ENCODE peak calls at places on chromosome 13, in eight cellular contexts. H is neural progenitor cell, C is mammary epithelial cell, Z is PC-3, V is GM23248, K is IMR-90, G is PC-9, S is keratinocyte. U is an unnamed sample.
A peak's percentile ranks its signal among the peaks of the same experiment; 100 is the strongest.

GRCh38 chr13:48726711-48727110 is 73.0 kb downstream of the CYSLTR2 start:
- DNase-seq in G (no peak), H (no peak), K (no peak), S (no peak), Z (no peak), C (no peak), V (no peak), U (no peak)

GRCh38 chr13:50916701-50917184 is 7.2 kb downstream of the RNASEH2B start:
- DNase-seq in H (no peak), G (no peak), C (no peak), K (no peak), S (no peak), V (no peak), Z (no peak), U (no peak)

GRCh38 chr13:97165527-97166425 is 56.4 kb upstream of the MBNL2 start:
- DNase-seq in S (no peak), K (no peak), G (no peak), C (no peak), Z (peak; percentile 22), H (no peak), V (no peak), U (peak; percentile 25)

GRCh38 chr13:65856464-65856863 is 1373.7 kb downstream of the PCDH9 start:
- DNase-seq in S (no peak), V (peak; percentile 0), G (no peak), H (no peak), Z (no peak), C (no peak), K (peak; percentile 80), U (peak; percentile 5)

GRCh38 chr13:112839347-112840105 is 129.5 kb upstream of the MCF2L start:
- DNase-seq in S (no peak), Z (no peak), H (no peak), G (no peak), K (peak; percentile 61), V (peak; percentile 87), C (no peak), U (no peak)

GRCh38 chr13:40102854-40103253 is 447.4 kb downstream of the COG6 start:
- DNase-seq in C (peak; percentile 97), K (peak; percentile 65), V (peak; percentile 96), Z (peak; percentile 82), H (no peak), S (peak; percentile 55), G (peak; percentile 13), U (peak; percentile 64)

GRCh38 chr13:38804536-38804935 is 117.7 kb downstream of the FREM2 start:
- DNase-seq in G (no peak), C (peak; percentile 82), V (peak; percentile 30), S (no peak), H (no peak), Z (peak; percentile 23), K (no peak), U (no peak)

GRCh38 chr13:44903596-44903995 is 85.7 kb downstream of the NUFIP1 start:
- DNase-seq in Z (no peak), S (no peak), V (peak; percentile 87), K (peak; percentile 84), G (no peak), H (peak; percentile 56), C (no peak), U (peak; percentile 79)

GRCh38 chr13:35720690-35721554 is 244.4 kb upstream of the MAB21L1 start:
- DNase-seq in K (peak; percentile 46), S (no peak), V (peak; percentile 75), H (peak; percentile 80), Z (peak; percentile 70), G (peak; percentile 46), C (peak; percentile 9), U (peak; percentile 78)

GRCh38 chr13:48492123-48493075 is 40.5 kb downstream of the RCBTB2 start:
- DNase-seq in V (peak; percentile 90), S (no peak), H (no peak), Z (no peak), G (no peak), K (peak; percentile 18), C (peak; percentile 57), U (peak; percentile 27)

GRCh38 chr13:102903659-102904407 is 58.0 kb downstream of the ERCC5 start:
- DNase-seq in S (no peak), C (peak; percentile 29), V (peak; percentile 45), K (peak; percentile 18), G (peak; percentile 9), H (peak; percentile 28), Z (peak; percentile 56), U (no peak)

GRCh38 chr13:75223981-75224742 is 257.8 kb downstream of the TBC1D4 start:
- DNase-seq in H (no peak), S (no peak), Z (peak; percentile 9), K (no peak), G (no peak), V (no peak), C (peak; percentile 25), U (no peak)

GRCh38 chr13:86201477-86201876 is 402.3 kb upstream of the SLITRK6 start:
- DNase-seq in C (no peak), G (no peak), V (no peak), Z (no peak), S (no peak), K (no peak), H (no peak), U (no peak)
- H2AFZ ChIP-seq in C (no peak overlapping the region), G (no peak overlapping the region), V (no peak overlapping the region), Z (no peak overlapping the region), S (no peak overlapping the region), K (no peak overlapping the region), H (no peak overlapping the region), U (no peak overlapping the region)

GRCh38 chr13:33775339-33776108 is 42.4 kb upstream of the RFC3 start:
- DNase-seq in V (no peak), S (no peak), G (no peak), H (peak; percentile 28), C (no peak), Z (no peak), K (no peak), U (no peak)

GRCh38 chr13:33771296-33771695 is 46.7 kb upstream of the RFC3 start:
- DNase-seq in G (no peak), Z (no peak), H (no peak), S (no peak), K (no peak), C (no peak), V (no peak), U (no peak)

DNA sequence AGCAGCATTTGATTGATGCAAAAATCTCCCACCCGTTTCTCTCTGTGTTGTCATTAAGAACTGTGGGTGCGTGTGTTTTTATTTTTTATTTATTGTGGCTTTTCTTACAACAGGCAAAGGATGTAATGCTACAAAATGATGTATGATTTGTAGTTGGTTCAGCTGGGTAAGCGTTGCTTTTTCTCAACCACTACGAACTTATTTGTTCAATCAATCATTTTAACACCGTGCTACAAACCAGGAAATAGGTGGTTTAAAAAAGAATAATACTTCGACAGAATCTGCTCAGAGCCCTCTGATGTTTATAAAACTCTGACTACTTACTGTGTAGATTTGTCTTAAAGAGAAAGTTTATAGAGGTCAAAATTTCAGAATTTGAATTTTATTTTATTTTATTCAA is 41.4 kb upstream of the RFC3 start:
- DNase-seq in C (no peak), Z (no peak), H (no peak), V (no peak), S (no peak), K (no peak), G (no peak), U (no peak)
- H3K4me3 ChIP-seq in C (no peak overlapping the region), Z (no peak overlapping the region), H (no peak overlapping the region), V (no peak overlapping the region), S (no peak overlapping the region), K (no peak overlapping the region), G (no peak overlapping the region), U (no peak overlapping the region)

GRCh38 chr13:29038700-29039099 is 218.6 kb downstream of the MTUS2 start:
- DNase-seq in V (no peak), C (no peak), K (no peak), G (no peak), H (no peak), Z (no peak), S (no peak), U (no peak)
- H2AFZ ChIP-seq in V (no peak overlapping the region), C (no peak overlapping the region), K (no peak overlapping the region), G (no peak overlapping the region), H (no peak overlapping the region), Z (no peak overlapping the region), S (no peak overlapping the region), U (no peak overlapping the region)

GRCh38 chr13:110308377-110309158 is 1.5 kb downstream of the COL4A2 start:
- DNase-seq in V (peak; percentile 73), C (peak; percentile 67), H (peak; percentile 84), K (no peak), G (peak; percentile 29), Z (peak; percentile 53), S (no peak), U (peak; percentile 67)

GRCh38 chr13:110309159-110309476 is 2.0 kb downstream of the COL4A2 start:
- DNase-seq in K (no peak), Z (no peak), S (no peak), H (no peak), G (no peak), C (no peak), V (no peak), U (no peak)

GRCh38 chr13:110306340-110306959 is 507 bp downstream of the COL4A1 start:
- DNase-seq in H (peak; percentile 69), S (no peak), G (no peak), K (no peak), V (peak; percentile 57), C (no peak), Z (no peak), U (peak; percentile 41)

GRCh38 chr13:110306960-110307696 is at the start of the genes COL4A1 and COL4A2:
- DNase-seq in H (peak; percentile 91), Z (peak; percentile 65), C (peak; percentile 75), K (peak; percentile 77), V (peak; percentile 79), S (no peak), G (no peak), U (peak; percentile 83)

GRCh38 chr13:110307697-110308376 is 753 bp downstream of the COL4A2 start:
- DNase-seq in V (peak; percentile 70), G (no peak), K (peak; percentile 59), Z (no peak), H (peak; percentile 59), S (no peak), C (peak; percentile 62), U (peak; percentile 40)
- H3K4me3 ChIP-seq in V (peak overlapping the region; percentile 89), G (no peak overlapping the region), K (peak overlapping the region; percentile 84), Z (peak overlapping the region; percentile 72), H (peak overlapping the region; percentile 94), S (peak overlapping the region; percentile 79), C (peak overlapping the region; percentile 68), U (peak overlapping the region; percentile 88)

DNA sequence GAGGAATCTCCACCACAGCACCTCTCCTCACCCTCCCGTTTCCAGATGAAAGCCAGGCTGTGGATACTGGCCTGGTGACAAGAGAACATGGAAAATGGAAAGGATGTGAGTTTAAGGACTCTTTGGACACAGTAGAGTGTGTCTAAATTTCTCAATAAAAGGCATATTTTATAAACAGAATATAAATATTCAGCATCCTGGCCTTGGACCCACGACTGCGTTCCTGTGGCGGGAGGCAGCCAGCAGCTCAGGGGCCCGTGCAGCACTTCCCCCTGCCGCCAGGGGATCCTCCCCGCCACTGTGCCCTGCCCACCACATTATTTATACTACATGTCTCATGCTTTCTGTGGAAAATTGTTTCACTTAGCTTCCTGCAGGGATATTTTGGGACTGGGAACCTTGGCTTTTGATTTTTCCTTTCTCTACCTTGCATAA is 108.0 kb upstream of the SPATA13 start:
- DNase-seq in S (no peak), Z (no peak), V (peak; percentile 44), G (no peak), K (peak; percentile 30), H (no peak), C (no peak), U (no peak)
- H2AFZ ChIP-seq in S (no peak overlapping the region), Z (no peak overlapping the region), V (no peak overlapping the region), G (no peak overlapping the region), K (no peak overlapping the region), H (no peak overlapping the region), C (no peak overlapping the region), U (no peak overlapping the region)

U was measured in hepatocyte.